ENCODE peak calls at places on chromosomes 5 and 9, in ten cellular contexts. N is K562, U is ovary, O is A549, Z is HepG2, M is suprapubic skin, I is stomach, D is SK-N-SH, X is tibial nerve, W is sigmoid colon. S is an unnamed sample.

GRCh38 chr5:169547508-169547907 is 36.1 kb upstream of the SPDL1 start:
- DNase-seq in N (no peak), U (no peak), O (no peak), Z (no peak), M (no peak), I (no peak), D (no peak), X (no peak), W (no peak), S (no peak)

GRCh38 chr9:97557606-97558095 is 56.2 kb downstream of the TMOD1 start:
- DNase-seq in N (no peak), U (peak; percentile 84), O (no peak), Z (no peak), M (peak; percentile 86), I (peak; percentile 78), D (peak; percentile 77), X (peak; percentile 88), W (peak; percentile 87), S (peak; percentile 44)

GRCh38 chr9:82781965-82782392 is 281.0 kb downstream of the RASEF start:
- DNase-seq in N (no peak), U (no peak), O (no peak), Z (no peak), M (no peak), I (no peak), D (no peak), X (no peak), W (no peak), S (no peak)

GRCh38 chr5:36521838-36522745 is 84.3 kb upstream of the SLC1A3 start:
- DNase-seq in N (no peak), U (no peak), O (no peak), Z (no peak), M (no peak), I (no peak), D (no peak), X (no peak), W (no peak), S (no peak)

GRCh38 chr9:70421272-70422180 is 7.1 kb upstream of the KLF9 start:
- DNase-seq in N (no peak), U (no peak), O (no peak), Z (no peak), M (no peak), I (no peak), D (no peak), X (peak; percentile 42), W (peak; percentile 83), S (no peak)

GRCh38 chr9:81678088-81678487 is 11.3 kb downstream of the TLE1 start:
- DNase-seq in N (no peak), U (no peak), O (no peak), Z (no peak), M (no peak), I (no peak), D (no peak), X (no peak), W (no peak), S (no peak)

GRCh38 chr5:1536298-1537165 is 12.8 kb upstream of the LPCAT1 start:
- DNase-seq in N (no peak), U (peak; percentile 15), O (no peak), Z (peak; percentile 30), M (peak; percentile 60), I (peak; percentile 34), D (no peak), X (no peak), W (peak; percentile 60), S (peak; percentile 40)

GRCh38 chr9:91783876-91784672 is 166.0 kb downstream of the ROR2 start:
- DNase-seq in N (no peak), U (no peak), O (no peak), Z (no peak), M (no peak), I (no peak), D (no peak), X (no peak), W (peak; percentile 65), S (no peak)

GRCh38 chr5:6552612-6553011 is 80.2 kb downstream of the NSUN2 start:
- DNase-seq in N (no peak), U (no peak), O (no peak), Z (no peak), M (peak; percentile 26), I (no peak), D (no peak), X (no peak), W (no peak), S (no peak)

GRCh38 chr9:37464426-37465248 is 613 bp downstream of the ZBTB5 start:
- DNase-seq in N (peak; percentile 67), U (no peak), O (no peak), Z (no peak), M (peak; percentile 88), I (peak; percentile 72), D (no peak), X (peak; percentile 53), W (peak; percentile 91), S (peak; percentile 82)

GRCh38 chr5:41071975-41072374 is 833 bp upstream of the MROH2B start:
- DNase-seq in N (no peak), U (no peak), O (no peak), Z (no peak), M (no peak), I (no peak), D (no peak), X (no peak), W (no peak), S (no peak)
- TF ChIP-seq EP300 in N (no peak), U (no peak), O (no peak), Z (no peak), M (no peak), I (no peak), D (no peak), X (no peak), W (no peak), S (no peak)

GRCh38 chr5:43006411-43007202 is 33.5 kb downstream of the ANXA2R start:
- DNase-seq in N (no peak), U (no peak), O (no peak), Z (no peak), M (no peak), I (no peak), D (no peak), X (no peak), W (no peak), S (no peak)

GRCh38 chr5:43008369-43009158 is 31.6 kb downstream of the ANXA2R start:
- DNase-seq in N (peak; percentile 98), U (peak; percentile 84), O (peak; percentile 98), Z (peak; percentile 89), M (peak; percentile 91), I (peak; percentile 75), D (peak; percentile 73), X (peak; percentile 81), W (peak; percentile 91), S (peak; percentile 94)

GRCh38 chr5:43010956-43011355 is 29.2 kb downstream of the ANXA2R start:
- DNase-seq in N (no peak), U (no peak), O (no peak), Z (no peak), M (no peak), I (no peak), D (no peak), X (no peak), W (no peak), S (no peak)

GRCh38 chr5:43007246-43007910 is 32.7 kb downstream of the ANXA2R start:
- DNase-seq in N (peak; percentile 98), U (peak; percentile 76), O (peak; percentile 94), Z (peak; percentile 75), M (peak; percentile 90), I (peak; percentile 64), D (peak; percentile 79), X (peak; percentile 61), W (peak; percentile 89), S (peak; percentile 84)

DNA sequence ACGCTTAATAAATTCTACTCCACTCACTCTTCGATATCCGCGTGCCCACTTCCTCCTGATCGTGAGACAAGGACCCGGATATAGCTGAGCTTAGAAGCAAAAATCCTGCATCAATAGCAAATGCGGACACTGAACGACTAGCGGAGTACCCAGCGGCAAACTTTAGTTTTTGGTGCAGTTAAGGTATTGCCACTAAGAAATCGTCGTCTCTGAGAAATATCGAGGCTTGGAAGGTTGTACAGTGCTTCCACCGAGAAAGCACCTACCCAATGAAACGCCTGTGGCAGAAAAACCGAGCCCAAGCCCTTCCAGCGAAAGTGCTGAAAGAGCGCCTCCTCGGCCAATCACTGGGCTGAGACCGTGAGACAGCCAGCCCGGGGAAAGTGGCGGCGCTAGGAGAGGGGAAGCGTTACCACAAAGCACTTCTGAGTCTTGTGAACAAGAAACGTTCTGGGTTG is 32.2 kb downstream of the ANXA2R start:
- DNase-seq in N (peak; percentile 88), U (peak; percentile 52), O (peak; percentile 89), Z (peak; percentile 50), M (no peak), I (peak; percentile 60), D (peak; percentile 57), X (peak; percentile 22), W (peak; percentile 78), S (peak; percentile 80)
- TF ChIP-seq CTCF in N (peak; percentile 6), U (no peak), O (no peak), Z (no peak), M (no peak), I (no peak), D (no peak), X (no peak), W (no peak), S (no peak)

GRCh38 chr5:51018423-51018822 is 352.0 kb downstream of the PARP8 start:
- DNase-seq in N (no peak), U (no peak), O (no peak), Z (no peak), M (no peak), I (no peak), D (no peak), X (no peak), W (no peak), S (no peak)

DNA sequence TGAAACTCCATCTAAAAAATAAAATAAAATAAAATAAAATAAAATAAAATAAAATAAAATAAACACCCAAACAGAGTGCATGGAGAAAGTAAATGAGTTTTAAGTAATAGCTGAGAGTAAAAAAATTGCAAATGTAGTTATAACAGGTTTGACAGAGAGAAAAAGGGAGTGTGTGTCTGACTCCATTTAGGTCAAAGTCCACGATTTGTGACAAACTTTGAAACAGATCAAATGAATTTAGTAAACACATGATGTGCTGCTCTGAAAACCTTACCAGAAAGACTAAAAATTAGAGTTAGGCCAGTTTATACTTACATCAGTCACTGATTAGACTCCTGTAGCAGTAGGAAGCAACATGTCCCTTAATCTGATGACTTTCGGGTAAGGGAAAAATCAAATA is 346.6 kb downstream of the PARP8 start:
- DNase-seq in N (no peak), U (no peak), O (no peak), Z (no peak), M (no peak), I (no peak), D (no peak), X (no peak), W (no peak), S (no peak)
- H3K4me3 ChIP-seq in N (no peak overlapping the region), U (no peak overlapping the region), O (no peak overlapping the region), Z (no peak overlapping the region), M (no peak overlapping the region), I (no peak overlapping the region), D (no peak overlapping the region), X (no peak overlapping the region), W (no peak overlapping the region), S (no peak overlapping the region)

DNA sequence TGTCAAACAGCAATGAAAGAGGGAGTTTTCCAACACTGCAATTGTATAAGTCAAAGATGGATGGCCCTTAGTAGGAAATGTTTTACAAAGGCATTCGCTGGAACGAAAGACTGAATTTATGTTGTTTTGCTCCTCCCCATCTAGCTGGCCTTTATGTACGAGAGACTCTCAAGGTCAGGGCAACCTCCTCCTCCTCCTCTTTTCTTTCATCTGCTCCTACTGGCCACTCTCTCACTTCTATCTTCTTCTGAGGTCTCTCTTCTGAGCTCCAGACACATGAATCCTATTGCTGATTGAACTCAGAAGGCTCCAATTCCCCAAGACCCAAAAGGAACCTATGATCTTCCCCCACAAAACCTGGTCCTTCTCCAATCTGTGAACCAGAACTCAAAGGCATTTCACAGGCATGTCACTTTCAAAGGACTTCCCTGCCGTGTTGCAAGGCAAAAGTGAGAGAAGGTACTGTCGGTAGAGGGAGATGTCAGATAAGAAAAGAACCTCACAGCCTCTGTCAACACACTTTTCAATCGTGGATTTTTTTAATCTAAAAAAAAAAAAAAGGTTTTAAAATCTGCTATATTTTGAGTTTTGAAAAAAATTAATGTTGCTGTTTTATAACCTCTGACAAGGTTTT is 28.5 kb upstream of the PUM3 start:
- DNase-seq in N (no peak), U (no peak), O (peak; percentile 45), Z (peak; percentile 49), M (no peak), I (no peak), D (peak; percentile 27), X (no peak), W (no peak), S (no peak)
- TF ChIP-seq EP300 in N (no peak), U (no peak), O (no peak), Z (no peak), M (no peak), I (no peak), D (no peak), X (no peak), W (no peak), S (no peak)